ENCODE peak calls at places on chromosomes 12 and 14, in eight cellular contexts. N, W, D, U, T, S, B and P are unnamed samples.

GRCh38 chr12:80183939-80184338 is 84.6 kb downstream of the OTOGL start:
- DNase-seq in N (no peak), W (no peak), D (peak), U (peak), T (peak), S (no peak), B (no peak), P (no peak)

GRCh38 chr14:32896979-32897723 is 41.5 kb upstream of the NPAS3 start:
- DNase-seq in N (peak), W (no peak), D (peak), U (peak), T (peak), S (no peak), B (peak), P (peak)

GRCh38 chr12:14700935-14701334 is 4.5 kb upstream of the GUCY2C start:
- DNase-seq in N (no peak), W (no peak), D (no peak), U (no peak), T (no peak), S (no peak), B (no peak), P (no peak)

GRCh38 chr12:117981267-117981666 is 12.5 kb upstream of the KSR2 start:
- DNase-seq in N (no peak), W (no peak), D (no peak), U (no peak), T (no peak), S (no peak), B (no peak), P (no peak)

GRCh38 chr12:47903927-47904646 is 707 bp downstream of the VDR start:
- DNase-seq in N (peak), W (peak), D (peak), U (peak), T (peak), S (peak), B (peak), P (peak)

GRCh38 chr12:6234906-6235305 is 34.7 kb downstream of the CD9 start:
- DNase-seq in N (no peak), W (no peak), D (no peak), U (no peak), T (no peak), S (no peak), B (no peak), P (no peak)

GRCh38 chr12:110252716-110253115 is 28.3 kb upstream of the ATP2A2 start:
- DNase-seq in N (no peak), W (no peak), D (no peak), U (no peak), T (no peak), S (no peak), B (no peak), P (no peak)

GRCh38 chr14:77120771-77121743 is 20.5 kb downstream of the ZDHHC22 start:
- DNase-seq in N (peak), W (no peak), D (no peak), U (peak), T (no peak), S (no peak), B (no peak), P (no peak)

GRCh38 chr14:79229383-79229875 is 981.9 kb downstream of the DIO2 start:
- DNase-seq in N (no peak), W (no peak), D (no peak), U (no peak), T (no peak), S (no peak), B (no peak), P (no peak)

GRCh38 chr12:66170606-66171005 is 810 bp upstream of the TMBIM4 start:
- DNase-seq in N (no peak), W (no peak), D (no peak), U (no peak), T (no peak), S (no peak), B (no peak), P (no peak)

GRCh38 chr12:66668311-66668710 is 10.6 kb downstream of the GRIP1 start:
- DNase-seq in N (no peak), W (no peak), D (no peak), U (peak), T (no peak), S (no peak), B (no peak), P (no peak)

GRCh38 chr12:118850244-118850825 is 131.0 kb upstream of the SRRM4 start:
- DNase-seq in N (no peak), W (peak), D (no peak), U (no peak), T (no peak), S (peak), B (no peak), P (no peak)

GRCh38 chr12:15423629-15424028 is 101.3 kb downstream of the PTPRO start:
- DNase-seq in N (peak), W (no peak), D (peak), U (peak), T (peak), S (no peak), B (peak), P (no peak)

GRCh38 chr14:77208266-77208978 is 26.8 kb downstream of the TMEM63C start:
- DNase-seq in N (peak), W (peak), D (peak), U (peak), T (peak), S (peak), B (peak), P (no peak)

GRCh38 chr12:6570264-6570887 is 2.3 kb upstream of the NOP2 start:
- DNase-seq in N (peak), W (peak), D (peak), U (no peak), T (peak), S (peak), B (peak), P (no peak)

GRCh38 chr12:57091633-57092528 is 3.0 kb downstream of the NAB2 start:
- DNase-seq in N (no peak), W (no peak), D (no peak), U (no peak), T (no peak), S (no peak), B (no peak), P (no peak)

GRCh38 chr12:110561471-110562201 is 21.5 kb downstream of the PPTC7 start:
- DNase-seq in N (no peak), W (peak), D (no peak), U (no peak), T (peak), S (no peak), B (no peak), P (no peak)

GRCh38 chr12:125340791-125341190 is 275.6 kb downstream of the AACS start:
- DNase-seq in N (peak), W (peak), D (peak), U (peak), T (peak), S (no peak), B (peak), P (peak)

GRCh38 chr12:53060721-53061276 is 10.9 kb downstream of the TNS2 start:
- DNase-seq in N (no peak), W (no peak), D (no peak), U (peak), T (no peak), S (no peak), B (no peak), P (no peak)

GRCh38 chr14:74541225-74541624 is 47.7 kb downstream of the ISCA2 start:
- DNase-seq in N (no peak), W (no peak), D (no peak), U (no peak), T (no peak), S (no peak), B (no peak), P (no peak)

GRCh38 chr12:230925-231671 is 17.1 kb upstream of the SLC6A12 start:
- DNase-seq in N (no peak), W (no peak), D (no peak), U (no peak), T (no peak), S (no peak), B (no peak), P (no peak)

GRCh38 chr14:29616922-29617321 is 310.7 kb downstream of the PRKD1 start:
- DNase-seq in N (no peak), W (no peak), D (no peak), U (no peak), T (no peak), S (no peak), B (no peak), P (no peak)

GRCh38 chr14:23299558-23299957 is 3.1 kb downstream of the PPP1R3E start:
- DNase-seq in N (peak), W (peak), D (peak), U (peak), T (no peak), S (no peak), B (peak), P (no peak)

GRCh38 chr12:52145941-52146821 is 45.6 kb downstream of the KRT80 start:
- DNase-seq in N (no peak), W (peak), D (no peak), U (no peak), T (no peak), S (no peak), B (no peak), P (no peak)

GRCh38 chr14:68730811-68731425 is 61.9 kb downstream of the ZFP36L1 start:
- DNase-seq in N (no peak), W (no peak), D (no peak), U (no peak), T (no peak), S (peak), B (no peak), P (no peak)

DNA sequence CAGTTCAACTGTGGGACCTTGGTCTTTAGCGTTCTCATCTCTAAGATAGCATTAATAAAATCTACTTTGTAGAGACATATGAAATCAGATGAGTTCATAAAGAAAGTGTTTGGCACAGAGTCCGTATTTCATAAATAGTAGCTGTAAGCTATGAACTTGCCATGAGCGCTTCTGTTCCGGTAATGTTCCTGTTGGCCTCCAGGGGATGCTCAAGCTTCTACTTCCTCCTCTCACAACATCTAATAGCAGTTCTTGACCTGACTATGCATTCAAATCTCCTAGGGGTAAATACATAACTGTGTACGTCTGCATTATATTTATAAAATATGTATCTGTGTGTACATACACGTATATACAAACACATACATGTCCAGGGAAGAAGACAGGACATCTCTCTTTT is 288.2 kb upstream of the TMPO start:
- DNase-seq in N (peak), W (peak), D (peak), U (peak), T (no peak), S (peak), B (no peak), P (no peak)
- TF ChIP-seq CTCF in N (peak), W (peak), D (peak), U (peak), T (peak), S (peak), B (peak), P (peak)

GRCh38 chr14:52071675-52072074 is 2.8 kb upstream of the NID2 start:
- DNase-seq in N (peak), W (no peak), D (peak), U (peak), T (no peak), S (peak), B (no peak), P (no peak)
- TF ChIP-seq CTCF in N (peak), W (peak), D (no peak), U (peak), T (peak), S (peak), B (no peak), P (peak)

DNA sequence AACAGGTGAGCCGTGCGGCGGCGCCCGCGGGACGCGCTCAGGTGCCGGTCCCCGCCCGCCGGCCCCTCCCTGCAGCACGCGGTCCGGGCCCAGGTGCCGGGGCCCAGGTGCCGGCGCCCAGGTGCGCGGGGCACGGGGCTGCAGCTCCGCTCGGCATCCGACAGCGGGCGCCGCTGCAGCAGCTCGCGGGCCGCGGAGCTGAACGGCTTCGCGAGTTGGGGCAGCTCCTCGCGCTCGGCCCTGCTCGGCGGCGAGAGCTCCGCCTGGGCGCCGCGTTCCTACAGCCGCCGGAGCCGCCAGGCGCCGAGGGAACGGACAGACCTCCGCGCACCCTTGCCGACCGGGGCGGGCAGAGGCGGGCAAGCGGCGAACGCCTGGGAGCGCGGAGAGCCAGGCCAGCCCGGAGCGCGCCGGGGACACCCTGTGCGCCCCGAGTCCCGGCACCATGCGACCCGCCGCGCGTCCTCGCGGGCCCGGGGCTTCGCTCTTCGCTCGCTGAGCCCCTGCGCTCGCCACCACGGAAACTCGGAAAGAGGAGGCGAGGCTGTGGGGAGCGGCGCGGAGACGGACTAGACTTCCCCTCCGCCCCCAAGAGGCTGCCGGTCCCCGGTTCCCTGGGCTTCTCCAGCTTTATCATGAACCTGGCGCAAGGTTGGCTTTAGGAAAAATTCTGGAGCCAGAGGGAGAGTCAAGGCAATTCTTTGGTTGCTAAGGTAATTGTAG is at the start of gene RGS6:
- DNase-seq in N (peak), W (peak), D (no peak), U (peak), T (peak), S (peak), B (no peak), P (no peak)
- TF ChIP-seq CTCF in N (no peak), W (peak), D (no peak), U (no peak), T (no peak), S (no peak), B (peak), P (no peak)

GRCh38 chr14:92443167-92443566 is 70.4 kb upstream of the RIN3 start:
- DNase-seq in N (no peak), W (no peak), D (no peak), U (no peak), T (no peak), S (no peak), B (no peak), P (no peak)
- TF ChIP-seq CTCF in N (no peak), W (no peak), D (no peak), U (no peak), T (no peak), S (no peak), B (no peak), P (no peak)

DNA sequence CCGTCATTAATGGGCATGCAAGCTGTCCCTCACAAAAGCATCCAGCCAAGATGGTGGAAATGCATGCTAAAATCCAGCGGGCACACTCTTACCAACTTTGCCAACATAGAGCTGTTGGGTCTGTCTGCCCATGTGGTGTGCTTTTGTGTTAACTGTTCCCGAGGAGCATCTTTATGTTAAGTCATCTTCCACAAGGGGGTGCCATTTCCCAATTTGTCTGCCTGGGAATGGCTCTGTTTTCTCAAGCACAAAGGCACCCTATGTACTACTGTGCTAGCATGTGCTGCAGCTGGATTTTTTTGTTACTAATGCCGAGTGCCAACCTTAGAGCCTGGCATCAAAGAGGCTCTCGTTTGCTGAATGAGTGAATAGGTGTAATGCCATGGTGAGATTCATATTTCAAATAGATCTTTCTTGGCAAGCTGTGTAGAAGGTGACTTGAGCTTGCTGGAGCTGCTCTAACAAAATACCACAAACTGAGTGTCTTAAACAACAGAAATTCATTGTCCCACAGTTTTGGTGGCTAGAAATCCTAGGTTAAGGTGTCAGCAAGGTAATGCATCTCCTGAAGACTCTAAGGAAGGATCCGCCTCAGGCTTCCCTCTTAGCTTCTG is 74.3 kb downstream of the TRHDE start:
- DNase-seq in N (peak), W (peak), D (peak), U (peak), T (peak), S (peak), B (peak), P (no peak)
- TF ChIP-seq CTCF in N (peak), W (peak), D (peak), U (peak), T (peak), S (peak), B (peak), P (peak)